ENCODE peak calls at places on chromosome 12, in ten cellular contexts. E is T-helper 17 cell, A is left cardiac atrium, W is NCI-H1092 treated with DMSO at 0.1 percent for 48 hours, R is fibroblast of pulmonary artery, D is epithelial cell of esophagus, N is T-helper 2 cell, G is H54, J is anterior cingulate cortex, Y is OCI-LY7. K is an unnamed sample.
A peak's percentile ranks its signal among the peaks of the same experiment; 100 is the strongest.

GRCh38 chr12:124745891-124746570 is 117.6 kb downstream of the SCARB1 start:
- DNase-seq in J (peak; percentile 93), Y (no peak), G (peak; percentile 84), R (peak; percentile 98), N (no peak), E (no peak), A (peak; percentile 96), D (peak; percentile 67), W (peak; percentile 79), K (peak; percentile 94)

GRCh38 chr12:122785503-122785902 is 11.1 kb downstream of the CCDC62 start:
- DNase-seq in A (no peak), D (no peak), J (no peak), W (no peak), R (no peak), Y (no peak), E (no peak), G (no peak), N (no peak), K (no peak)

GRCh38 chr12:105444809-105445102 is 114.3 kb downstream of the C12orf75 start:
- DNase-seq in G (no peak), Y (no peak), A (no peak), E (no peak), W (no peak), R (peak; percentile 52), N (no peak), J (no peak), D (peak; percentile 65), K (peak; percentile 34)

GRCh38 chr12:51850933-51851244 is 2.4 kb upstream of the FIGNL2 start:
- DNase-seq in W (no peak), D (no peak), N (no peak), E (no peak), A (no peak), G (no peak), J (no peak), Y (no peak), R (no peak), K (no peak)

GRCh38 chr12:124024263-124024678 is 51.3 kb downstream of the ZNF664 start:
- DNase-seq in J (no peak), R (no peak), Y (no peak), G (no peak), D (peak; percentile 54), A (no peak), E (no peak), W (no peak), N (no peak), K (peak; percentile 78)

GRCh38 chr12:113582521-113583218 is 111.0 kb upstream of the LHX5 start:
- DNase-seq in W (no peak), J (no peak), N (no peak), D (no peak), A (no peak), E (no peak), G (no peak), Y (no peak), R (no peak), K (peak; percentile 27)

GRCh38 chr12:98863167-98863566 is 218.1 kb downstream of the APAF1 start:
- DNase-seq in D (no peak), R (no peak), J (no peak), E (no peak), N (no peak), W (peak; percentile 0), G (no peak), A (no peak), Y (no peak), K (no peak)

GRCh38 chr12:56087220-56087619 is 7.3 kb downstream of the ERBB3 start:
- DNase-seq in J (no peak), W (no peak), Y (no peak), G (peak; percentile 42), N (no peak), E (no peak), D (peak; percentile 20), R (no peak), A (peak; percentile 75), K (peak; percentile 11)

GRCh38 chr12:13534645-13535398 is 338.3 kb downstream of the EMP1 start:
- DNase-seq in N (peak; percentile 7), Y (peak; percentile 47), D (peak; percentile 52), R (peak; percentile 60), J (peak; percentile 58), E (peak; percentile 8), G (peak; percentile 39), W (peak; percentile 78), A (peak; percentile 64), K (peak; percentile 75)

GRCh38 chr12:124174406-124174805 is 120.5 kb upstream of the RFLNA start:
- DNase-seq in W (no peak), R (peak; percentile 18), E (no peak), J (no peak), A (no peak), D (no peak), G (peak; percentile 45), N (no peak), Y (no peak), K (no peak)